ENCODE peak calls at places on chromosomes 11 and 22, in nine cellular contexts. C, P, B, N, U, E, K, Q and D are unnamed samples.

GRCh38 chr11:95095858-95096587 is 6.4 kb downstream of the ENDOD1 start:
- DNase-seq in N (no peak), C (peak), Q (no peak), P (no peak), K (peak), U (no peak), E (no peak), B (no peak), D (no peak)

GRCh38 chr11:70834277-70834940 is 418.0 kb downstream of the SHANK2 start:
- DNase-seq in C (no peak), E (no peak), K (no peak), B (no peak), N (no peak), P (no peak), Q (no peak), U (no peak), D (no peak)

GRCh38 chr11:77346906-77347603 is 45.6 kb upstream of the GDPD4 start:
- DNase-seq in U (no peak), C (no peak), E (no peak), K (no peak), Q (no peak), N (no peak), B (no peak), P (no peak), D (no peak)

GRCh38 chr11:110972640-110973039 is 260.4 kb upstream of the ARHGAP20 start:
- DNase-seq in B (no peak), C (no peak), K (no peak), E (no peak), U (no peak), N (no peak), P (no peak), Q (no peak), D (no peak)

GRCh38 chr11:44835979-44836378 is 109.2 kb downstream of the TSPAN18 start:
- DNase-seq in N (no peak), P (no peak), C (no peak), Q (no peak), K (no peak), B (no peak), E (no peak), U (no peak), D (no peak)

GRCh38 chr11:78168539-78169477 is 19.6 kb downstream of the KCTD21 start:
- DNase-seq in N (no peak), U (peak), C (peak), B (peak), E (peak), P (no peak), K (no peak), Q (no peak), D (peak)

GRCh38 chr11:19493446-19493845 is 219.2 kb upstream of the NAV2 start:
- DNase-seq in Q (no peak), P (no peak), K (no peak), N (no peak), C (no peak), U (no peak), B (no peak), E (no peak), D (no peak)

GRCh38 chr11:25065711-25066110 is 568.9 kb downstream of the LUZP2 start:
- DNase-seq in P (no peak), B (no peak), Q (no peak), N (no peak), E (no peak), U (no peak), K (no peak), C (peak), D (no peak)

GRCh38 chr11:7143908-7144307 is 55.1 kb downstream of the RBMXL2 start:
- DNase-seq in E (no peak), B (no peak), P (peak), K (no peak), U (no peak), Q (no peak), N (no peak), C (peak), D (no peak)

GRCh38 chr22:20987375-20987774 is 5.3 kb downstream of the LZTR1 start:
- DNase-seq in B (no peak), P (no peak), K (no peak), N (no peak), E (no peak), Q (no peak), U (no peak), C (no peak), D (no peak)

GRCh38 chr11:95359323-95359656 is 128.3 kb upstream of the SESN3 start:
- DNase-seq in P (no peak), B (no peak), K (no peak), E (no peak), C (no peak), U (no peak), Q (no peak), N (no peak), D (no peak)

DNA sequence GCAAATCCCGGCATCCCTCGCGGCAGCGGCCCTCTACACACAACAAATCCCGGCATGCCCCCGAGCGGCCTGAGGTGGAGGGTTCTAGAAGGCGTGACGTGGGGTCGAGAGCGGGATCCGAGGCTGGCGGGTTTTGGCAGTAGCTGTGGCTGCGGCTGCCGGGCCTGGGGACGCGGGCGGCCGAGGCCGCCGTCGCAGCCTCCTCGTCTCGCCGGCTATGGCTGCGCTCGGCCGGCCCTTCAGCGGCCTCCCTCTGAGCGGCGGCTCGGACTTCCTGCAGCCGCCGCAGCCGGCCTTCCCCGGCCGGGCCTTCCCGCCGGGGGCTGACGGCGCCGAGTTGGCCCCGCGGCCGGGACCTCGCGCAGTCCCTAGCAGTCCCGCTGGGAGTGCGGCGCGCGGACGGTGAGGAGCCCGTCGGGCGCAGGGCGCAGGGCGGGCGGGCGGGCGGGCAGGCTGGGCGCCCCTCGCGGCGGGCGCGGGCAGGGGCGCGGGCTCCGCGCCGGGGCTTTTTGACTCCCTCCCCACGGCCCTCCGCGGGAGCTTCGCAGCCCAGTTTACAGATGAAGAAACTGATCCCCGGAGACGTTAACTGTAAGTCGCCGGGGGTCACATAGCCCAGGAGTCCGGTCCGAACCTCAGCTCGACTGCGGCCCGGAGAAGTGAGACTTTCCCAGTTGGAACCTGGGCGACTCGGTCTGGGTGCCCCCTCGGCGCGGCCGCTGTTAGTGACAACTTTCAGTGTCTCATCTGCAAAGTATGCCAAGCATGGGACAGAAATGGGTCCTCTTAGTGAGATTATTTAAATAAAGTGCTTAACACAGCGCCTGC is at the start of gene CCDC117:
- DNase-seq in E (peak), U (peak), N (peak), K (peak), P (peak), Q (peak), C (peak), B (peak), D (peak)
- TF ChIP-seq CTCF in E (peak), U (no peak), N (peak), K (peak), P (peak), Q (peak), C (peak), B (no peak), D (peak)

GRCh38 chr11:65773784-65774411 is 6.9 kb downstream of the AP5B1 start:
- DNase-seq in E (no peak), C (no peak), Q (no peak), N (no peak), K (no peak), P (no peak), U (peak), B (peak), D (no peak)
- TF ChIP-seq POLR2A in E (no peak), C (no peak), Q (no peak), N (no peak), K (no peak), P (no peak), U (no peak), B (no peak), D (no peak)

GRCh38 chr11:63670077-63670737 is 969 bp downstream of the ATL3 start:
- DNase-seq in B (no peak), K (no peak), E (no peak), N (no peak), Q (no peak), P (no peak), U (no peak), C (peak), D (no peak)
- TF ChIP-seq POLR2AphosphoS5 in B (peak), K (no peak), E (no peak), N (no peak), Q (no peak), P (no peak), U (no peak), C (no peak), D (no peak)

DNA sequence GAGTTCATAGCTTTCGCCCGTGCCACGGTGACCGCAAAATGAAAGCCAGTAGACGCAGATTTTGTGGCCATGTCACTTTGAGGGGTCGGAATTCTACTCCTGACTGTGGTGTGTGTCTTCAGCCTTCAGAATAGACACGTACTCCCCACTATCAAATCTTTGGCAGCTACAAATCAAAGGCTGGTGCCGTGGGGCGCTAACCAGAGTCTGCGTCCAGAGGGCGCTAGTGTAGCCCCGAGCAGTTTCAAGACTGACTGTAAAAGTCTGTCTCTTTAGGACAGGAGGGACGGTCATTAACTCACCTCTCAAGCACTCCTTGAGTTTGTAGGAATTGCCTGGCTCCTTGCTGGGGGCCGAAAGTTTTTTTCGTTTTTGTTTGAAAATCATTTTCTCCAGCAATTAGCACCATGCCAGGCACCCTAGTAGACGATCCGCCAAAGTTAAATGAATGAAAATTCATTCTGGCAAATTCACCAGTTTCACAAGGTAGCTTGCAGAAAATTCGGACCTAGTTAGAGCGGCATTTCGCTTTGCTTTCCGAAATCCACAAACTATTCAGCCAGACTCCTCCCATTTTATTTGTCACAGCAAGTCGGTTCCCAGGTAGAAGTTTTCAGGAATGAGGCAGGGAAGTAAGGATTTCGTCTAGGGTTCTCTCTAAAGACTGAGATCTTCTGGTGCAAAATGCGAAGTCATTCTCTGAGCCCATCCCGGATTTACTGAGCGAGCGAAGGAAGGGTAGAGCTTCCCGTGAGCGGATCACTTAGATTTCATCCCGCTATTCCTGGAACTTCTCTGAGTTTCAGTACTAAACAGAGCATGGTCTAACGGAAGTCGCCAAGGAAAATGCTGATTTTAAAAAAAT is 2.8 kb upstream of the CALCA start:
- DNase-seq in Q (peak), E (peak), K (no peak), P (peak), C (peak), U (peak), B (no peak), N (peak), D (no peak)
- TF ChIP-seq CTCF in Q (peak), E (peak), K (peak), P (peak), C (peak), U (peak), B (no peak), N (peak), D (no peak)

GRCh38 chr11:36376888-36377758 is 81.0 kb downstream of the PRR5L start:
- DNase-seq in K (no peak), B (peak), E (no peak), C (peak), N (peak), Q (no peak), P (no peak), U (peak), D (no peak)
- TF ChIP-seq POLR2A in K (no peak), B (no peak), E (no peak), C (no peak), N (no peak), Q (no peak), P (no peak), U (no peak), D (no peak)

DNA sequence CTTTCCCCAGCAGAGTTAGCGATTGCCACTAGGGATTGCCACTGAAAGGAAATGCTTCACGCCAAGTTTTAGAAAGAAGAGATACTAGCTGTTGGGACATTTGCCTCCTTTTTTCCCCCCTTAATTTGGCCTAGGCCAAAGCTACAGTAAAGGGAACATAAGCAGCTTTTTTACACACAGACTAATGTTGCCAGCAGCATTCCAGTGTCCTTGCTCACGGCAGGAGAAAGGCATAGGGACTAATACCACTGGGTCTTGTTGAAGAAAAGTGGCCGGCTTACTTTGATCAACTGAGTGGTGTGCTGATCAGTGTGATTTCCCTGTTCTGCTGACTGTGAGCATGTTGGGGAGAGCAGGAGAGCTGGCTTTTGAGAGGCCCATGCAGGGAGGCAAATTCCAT is 71.2 kb downstream of the PHF21A start:
- DNase-seq in U (no peak), C (no peak), K (no peak), B (peak), Q (no peak), E (peak), P (peak), N (no peak), D (peak)
- TF ChIP-seq POLR2AphosphoS5 in U (no peak), C (no peak), K (no peak), B (no peak), Q (no peak), E (no peak), P (no peak), N (no peak), D (peak)

GRCh38 chr11:17735823-17736772 is 1.5 kb downstream of the KCNC1 start:
- DNase-seq in E (no peak), N (peak), Q (no peak), C (no peak), P (no peak), K (no peak), B (peak), U (no peak), D (no peak)
- TF ChIP-seq CTCF in E (peak), N (no peak), Q (no peak), C (peak), P (no peak), K (no peak), B (no peak), U (no peak), D (no peak)

DNA sequence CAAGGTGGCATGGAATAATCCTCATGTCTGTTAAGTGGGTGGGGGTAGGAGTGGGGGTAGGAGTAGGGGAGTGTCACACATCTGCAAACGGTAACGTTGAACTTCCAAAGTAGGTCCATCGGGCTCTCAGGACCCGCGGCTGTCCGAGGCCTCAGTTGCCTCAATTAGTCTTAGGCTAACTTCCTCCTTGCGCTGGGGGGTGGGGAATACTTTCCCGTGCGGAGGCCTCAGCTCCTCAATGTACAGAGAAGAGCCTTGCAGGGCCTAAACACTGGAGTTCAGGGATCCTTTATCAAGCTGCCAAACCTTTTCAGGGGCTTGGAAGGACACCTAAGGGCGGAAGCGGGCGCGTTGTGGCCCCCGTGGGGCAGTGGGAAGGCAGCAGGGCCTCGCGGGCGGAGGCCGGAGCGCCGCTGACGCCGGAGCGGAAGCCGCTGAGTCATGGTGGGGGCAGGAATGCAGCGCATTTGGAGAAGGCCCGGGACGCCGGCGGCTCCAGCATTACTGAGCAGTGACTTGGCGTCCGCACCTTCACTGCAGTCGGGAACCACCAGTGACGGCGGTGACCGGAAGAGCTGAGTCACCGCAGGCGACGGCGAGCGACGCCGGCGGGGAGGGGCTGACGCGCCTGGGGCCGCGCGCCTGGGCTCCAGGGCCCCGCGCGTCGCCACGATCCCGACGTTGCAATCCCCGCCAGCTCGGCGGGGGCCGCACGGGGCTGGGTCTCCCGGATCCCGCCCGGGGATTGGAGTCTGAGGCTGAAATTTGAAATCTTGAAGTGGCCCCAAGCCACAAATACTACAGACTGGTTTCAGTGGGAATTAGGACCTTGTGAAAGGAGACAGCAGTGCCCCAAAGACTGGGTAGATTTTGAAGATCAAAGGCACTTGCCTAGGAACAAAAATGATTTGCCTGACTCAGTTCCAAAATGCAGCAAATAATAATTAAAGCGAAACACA is 20.2 kb upstream of the IPO7 start:
- DNase-seq in K (peak), N (peak), C (peak), Q (peak), E (peak), U (peak), P (peak), B (peak), D (peak)
- TF ChIP-seq POLR2A in K (peak), N (peak), C (peak), Q (peak), E (peak), U (no peak), P (peak), B (peak), D (peak)